ENCODE peak calls at places on chromosomes 4 and X, in five cellular contexts. Y is naive thymus-derived CD8-positive, alpha-beta T cell; Z is CD8-positive, alpha-beta memory T cell; L is right cardiac atrium; I is G401. P is an unnamed sample.

GRCh38 chr4:156815717-156816319 is 155.8 kb downstream of the PDGFC start:
- DNase-seq in I (no peak), L (no peak), Y (no peak), Z (no peak), P (no peak)

GRCh38 chr4:138003248-138003647 is 238.9 kb downstream of the SLC7A11 start:
- DNase-seq in L (no peak), Z (no peak), I (no peak), Y (no peak), P (no peak)

GRCh38 chr4:94412019-94413017 is 39.4 kb upstream of the PDLIM5 start:
- DNase-seq in Z (no peak), L (no peak), I (no peak), Y (no peak), P (peak)

GRCh38 chrX:12210196-12210815 is 72.0 kb downstream of the FRMPD4 start:
- DNase-seq in Z (no peak), Y (no peak), L (no peak), I (no peak), P (no peak)

GRCh38 chr4:105714932-105715331 is 6.3 kb downstream of the GSTCD start:
- DNase-seq in L (no peak), Y (no peak), I (no peak), Z (no peak), P (no peak)

GRCh38 chrX:64291106-64291505 is 60.7 kb upstream of the ASB12 start:
- DNase-seq in Z (no peak), I (no peak), L (no peak), Y (no peak), P (no peak)

GRCh38 chr4:119735136-119735770 is 106.6 kb upstream of the PDE5A start:
- DNase-seq in L (no peak), I (no peak), Z (no peak), Y (no peak), P (no peak)

GRCh38 chrX:70292788-70293187 is 2.9 kb downstream of the KIF4A start:
- DNase-seq in I (no peak), Y (no peak), L (no peak), Z (no peak), P (no peak)

GRCh38 chr4:125714845-125715244 is 400.1 kb downstream of the FAT4 start:
- DNase-seq in Z (no peak), Y (no peak), I (no peak), L (no peak), P (no peak)

GRCh38 chr4:54384563-54384962 is 155.5 kb downstream of the PDGFRA start:
- DNase-seq in Z (no peak), Y (peak), I (peak), L (peak), P (peak)

GRCh38 chr4:186807809-186808634 is 84.4 kb upstream of the FAT1 start:
- DNase-seq in L (no peak), Y (no peak), I (no peak), Z (no peak), P (no peak)

P was measured in lung microvascular endothelial cell.